ENCODE peak calls at places on chromosomes 3 and 15, in seven cellular contexts. O, A, T, E, C, G and H are unnamed samples.

GRCh38 chr3:66397745-66398144 is 103.1 kb downstream of the LRIG1 start:
- DNase-seq in C (no peak), G (no peak), A (no peak), E (peak), O (no peak), T (no peak), H (peak)

GRCh38 chr15:51374131-51374530 is 32.7 kb downstream of the GLDN start:
- DNase-seq in T (no peak), O (no peak), A (no peak), C (no peak), E (no peak), G (no peak), H (no peak)

GRCh38 chr3:14423197-14423743 is 20.9 kb downstream of the SLC6A6 start:
- DNase-seq in A (no peak), C (no peak), E (no peak), G (no peak), O (no peak), T (no peak), H (no peak)

GRCh38 chr3:2099028-2099671 is 484 bp downstream of the CNTN4 start:
- DNase-seq in A (no peak), T (no peak), G (no peak), E (no peak), C (peak), O (no peak), H (no peak)

GRCh38 chr3:44232407-44232806 is 9.3 kb upstream of the TOPAZ1 start:
- DNase-seq in G (peak), O (no peak), E (no peak), C (no peak), A (no peak), T (no peak), H (no peak)

GRCh38 chr15:62940755-62941361 is 101.7 kb upstream of the TPM1 start:
- DNase-seq in G (no peak), A (no peak), O (no peak), E (peak), T (peak), C (peak), H (peak)

GRCh38 chr3:45618081-45618509 is 23.5 kb downstream of the LIMD1 start:
- DNase-seq in A (no peak), G (no peak), E (no peak), C (no peak), T (peak), O (no peak), H (no peak)

GRCh38 chr15:50107591-50108408 is 11.2 kb downstream of the ATP8B4 start:
- DNase-seq in T (no peak), A (no peak), E (no peak), O (no peak), C (peak), G (peak), H (no peak)